ENCODE peak calls at places on chromosomes 7 and 10, in four cellular contexts. U, L, M and E are unnamed samples.

GRCh38 chr7:45897042-45897690 is 8.9 kb downstream of the IGFBP1 start:
- DNase-seq in U (no peak), L (no peak), M (no peak), E (no peak)

GRCh38 chr7:92717982-92718716 is 118.2 kb downstream of the CDK6 start:
- DNase-seq in U (no peak), L (no peak), M (no peak), E (peak)

GRCh38 chr7:27101188-27101905 is 1.1 kb downstream of the HOXA2 start:
- DNase-seq in U (no peak), L (no peak), M (no peak), E (no peak)

GRCh38 chr7:158272509-158273137 is 315.0 kb downstream of the PTPRN2 start:
- DNase-seq in U (no peak), L (no peak), M (no peak), E (no peak)

GRCh38 chr7:37674534-37674933 is 9.0 kb upstream of the GPR141 start:
- DNase-seq in U (no peak), L (no peak), M (no peak), E (no peak)

GRCh38 chr7:22990588-22990949 is 23.4 kb downstream of the HYCC1 start:
- DNase-seq in U (no peak), L (no peak), M (no peak), E (no peak)

GRCh38 chr7:163971-164881 is 28.1 kb upstream of the FAM20C start:
- DNase-seq in U (no peak), L (no peak), M (no peak), E (no peak)

GRCh38 chr7:1889556-1890181 is 219.6 kb downstream of the ELFN1 start:
- DNase-seq in U (no peak), L (no peak), M (no peak), E (no peak)

GRCh38 chr10:130934333-130935035 is 377.0 kb downstream of the TCERG1L start:
- DNase-seq in U (no peak), L (peak), M (no peak), E (no peak)

GRCh38 chr7:3267928-3268690 is 32.9 kb upstream of the SDK1 start:
- DNase-seq in U (no peak), L (no peak), M (no peak), E (no peak)
- TF ChIP-seq CREB1 in U (no peak), L (no peak), M (no peak), E (no peak)

DNA sequence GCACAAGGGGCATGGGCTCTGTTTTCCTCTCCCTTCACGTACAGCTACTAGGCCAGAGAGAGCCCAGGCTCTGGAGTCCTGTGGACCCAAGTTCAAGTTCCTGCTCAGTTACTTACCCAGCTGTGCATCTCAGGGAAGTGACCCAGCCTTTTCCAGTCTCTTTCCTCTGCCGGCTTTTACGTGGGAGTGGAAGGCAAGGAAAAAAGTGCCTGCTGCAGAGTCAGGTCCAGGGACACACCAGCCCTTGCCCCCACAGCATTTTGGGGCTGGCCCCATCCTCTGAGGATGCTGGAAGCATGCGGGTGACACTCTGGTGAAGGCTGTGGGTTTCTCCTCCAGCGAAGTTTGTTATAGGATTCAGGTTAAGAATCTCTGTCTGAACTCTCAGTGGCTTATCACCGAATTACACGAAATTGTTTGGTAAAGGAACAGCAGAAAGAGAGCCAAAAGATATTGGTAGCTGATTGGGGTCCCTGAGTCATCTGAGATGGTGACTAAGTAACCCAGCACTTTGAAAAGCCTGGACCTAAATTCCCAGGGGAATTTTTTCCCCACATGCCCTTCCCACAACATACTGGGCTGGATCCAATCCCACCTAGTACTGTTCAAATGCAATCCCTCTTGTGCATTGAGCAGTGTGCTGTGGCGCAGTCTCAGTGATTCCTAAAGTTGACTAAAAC is 424.3 kb downstream of the RPS24 start:
- DNase-seq in U (no peak), L (no peak), M (no peak), E (peak)
- TF ChIP-seq ZNF274 in U (no peak), L (no peak), M (no peak), E (no peak)

GRCh38 chr10:48215148-48215982 is 59.1 kb downstream of the FRMPD2 start:
- DNase-seq in U (peak), L (peak), M (peak), E (peak)
- TF ChIP-seq CREB1 in U (no peak), L (no peak), M (no peak), E (no peak)

DNA sequence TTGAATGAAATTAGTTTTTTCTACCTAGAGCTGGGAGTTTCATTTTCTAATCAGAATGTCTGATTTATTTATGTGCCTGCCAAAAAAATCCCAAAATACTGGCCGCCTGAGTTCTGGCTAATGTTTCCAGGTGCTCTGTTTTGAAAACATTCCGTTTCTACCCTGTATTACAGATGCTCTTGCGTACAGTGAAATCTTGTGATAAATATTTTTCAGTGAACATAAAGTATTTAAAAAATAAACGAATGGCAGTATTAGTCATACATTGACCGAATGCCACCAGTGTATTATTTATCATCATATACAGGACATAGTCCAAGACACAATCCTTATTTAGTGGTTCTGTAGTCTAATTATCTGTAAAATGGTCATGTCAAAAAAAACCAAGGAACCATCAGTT is 102.8 kb downstream of the KAT6B start:
- DNase-seq in U (no peak), L (no peak), M (no peak), E (no peak)
- TF ChIP-seq ZNF274 in U (no peak), L (no peak), M (no peak), E (no peak)

DNA sequence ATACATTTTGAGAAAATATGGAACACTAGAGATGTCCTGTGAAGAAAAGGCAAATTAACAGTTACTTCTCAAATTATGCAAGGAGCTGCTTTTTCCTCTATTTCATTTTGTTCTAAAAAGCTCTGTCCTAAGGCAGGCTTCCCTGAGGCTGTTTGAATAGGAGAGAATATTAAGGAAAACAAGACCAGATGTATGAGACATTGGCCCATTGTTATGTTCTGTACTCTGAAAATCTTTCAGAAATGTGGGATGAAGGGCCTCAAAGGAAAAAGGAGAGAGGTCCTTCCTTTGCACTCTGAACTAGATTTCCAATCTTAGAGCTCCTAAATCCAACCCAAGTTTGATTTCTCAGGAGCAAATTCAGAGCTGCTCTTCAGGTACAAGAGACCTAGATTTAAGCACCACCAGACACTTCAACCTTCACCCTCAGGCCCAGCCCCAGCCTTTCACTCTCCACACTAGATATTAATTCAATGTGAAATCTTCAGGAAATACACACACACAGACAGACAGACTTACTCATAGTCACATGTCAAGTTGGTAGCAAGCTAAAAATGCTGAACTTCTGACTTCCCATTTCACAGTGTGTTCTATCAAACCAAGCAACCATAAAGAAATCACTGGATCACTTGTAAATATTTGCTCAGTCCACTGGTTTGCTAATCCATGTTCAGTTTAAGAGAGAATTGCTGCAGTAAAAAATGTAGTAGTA is 5.3 kb downstream of the TFEC start:
- DNase-seq in U (no peak), L (no peak), M (no peak), E (no peak)
- TF ChIP-seq CREB1 in U (no peak), L (no peak), M (no peak), E (no peak)

GRCh38 chr10:110569736-110570135 is 2.2 kb downstream of the SMC3 start:
- DNase-seq in U (no peak), L (no peak), M (no peak), E (peak)

GRCh38 chr10:110568055-110568735 is 700 bp downstream of the SMC3 start:
- DNase-seq in U (no peak), L (no peak), M (no peak), E (peak)

GRCh38 chr10:110567201-110568054 is at the start of gene SMC3:
- DNase-seq in U (peak), L (peak), M (peak), E (peak)

GRCh38 chr10:110571093-110571743 is 3.7 kb downstream of the SMC3 start:
- DNase-seq in U (no peak), L (no peak), M (no peak), E (no peak)

GRCh38 chr10:110569120-110569519 is 1.6 kb downstream of the SMC3 start:
- DNase-seq in U (no peak), L (no peak), M (no peak), E (no peak)
- TF ChIP-seq ZNF274 in U (no peak), L (no peak), M (no peak), E (no peak)

GRCh38 chr7:87627634-87627994 is 584 bp upstream of the RUNDC3B start:
- DNase-seq in U (no peak), L (peak), M (no peak), E (no peak)

GRCh38 chr7:87628780-87629569 is 777 bp downstream of the RUNDC3B start:
- DNase-seq in U (no peak), L (peak), M (no peak), E (peak)

GRCh38 chr7:87625101-87625500 is 3.1 kb upstream of the RUNDC3B start:
- DNase-seq in U (no peak), L (no peak), M (no peak), E (no peak)

DNA sequence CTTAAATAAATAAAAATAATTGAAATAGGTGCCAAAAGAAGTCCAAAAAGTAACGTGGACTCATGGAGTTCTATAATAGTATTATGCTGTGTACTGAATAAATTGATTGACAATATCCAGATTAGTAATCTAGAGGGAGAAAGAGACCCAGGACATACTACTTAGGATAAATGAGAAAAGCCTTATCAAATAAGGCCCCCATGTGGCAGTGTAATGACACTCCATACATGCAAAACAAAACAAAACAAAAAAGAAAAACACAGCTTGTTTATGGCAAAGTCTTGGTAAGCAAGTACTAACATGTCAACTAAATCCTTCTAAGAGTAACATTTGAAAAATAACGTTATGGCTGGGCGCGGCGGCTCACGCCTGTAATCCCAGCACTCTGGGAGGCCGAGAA is 3.6 kb upstream of the RUNDC3B start:
- DNase-seq in U (no peak), L (no peak), M (no peak), E (no peak)
- TF ChIP-seq CREB1 in U (no peak), L (no peak), M (no peak), E (no peak)

GRCh38 chr10:35633006-35633980 is 8.8 kb downstream of the FZD8 start:
- DNase-seq in U (no peak), L (no peak), M (no peak), E (no peak)
- TF ChIP-seq ZNF274 in U (no peak), L (no peak), M (no peak), E (no peak)

GRCh38 chr7:34096135-34096775 is 190.9 kb downstream of the BMPER start:
- DNase-seq in U (no peak), L (no peak), M (no peak), E (no peak)
- TF ChIP-seq CREB1 in U (no peak), L (no peak), M (no peak), E (no peak)

GRCh38 chr10:78907458-78908211 is 161.1 kb upstream of the ZMIZ1 start:
- DNase-seq in U (no peak), L (no peak), M (no peak), E (no peak)

GRCh38 chr10:78905015-78905939 is 163.5 kb upstream of the ZMIZ1 start:
- DNase-seq in U (no peak), L (peak), M (no peak), E (no peak)

GRCh38 chr10:78909268-78909667 is 159.5 kb upstream of the ZMIZ1 start:
- DNase-seq in U (no peak), L (no peak), M (no peak), E (no peak)

GRCh38 chr10:78905940-78906308 is 162.8 kb upstream of the ZMIZ1 start:
- DNase-seq in U (no peak), L (peak), M (no peak), E (no peak)

DNA sequence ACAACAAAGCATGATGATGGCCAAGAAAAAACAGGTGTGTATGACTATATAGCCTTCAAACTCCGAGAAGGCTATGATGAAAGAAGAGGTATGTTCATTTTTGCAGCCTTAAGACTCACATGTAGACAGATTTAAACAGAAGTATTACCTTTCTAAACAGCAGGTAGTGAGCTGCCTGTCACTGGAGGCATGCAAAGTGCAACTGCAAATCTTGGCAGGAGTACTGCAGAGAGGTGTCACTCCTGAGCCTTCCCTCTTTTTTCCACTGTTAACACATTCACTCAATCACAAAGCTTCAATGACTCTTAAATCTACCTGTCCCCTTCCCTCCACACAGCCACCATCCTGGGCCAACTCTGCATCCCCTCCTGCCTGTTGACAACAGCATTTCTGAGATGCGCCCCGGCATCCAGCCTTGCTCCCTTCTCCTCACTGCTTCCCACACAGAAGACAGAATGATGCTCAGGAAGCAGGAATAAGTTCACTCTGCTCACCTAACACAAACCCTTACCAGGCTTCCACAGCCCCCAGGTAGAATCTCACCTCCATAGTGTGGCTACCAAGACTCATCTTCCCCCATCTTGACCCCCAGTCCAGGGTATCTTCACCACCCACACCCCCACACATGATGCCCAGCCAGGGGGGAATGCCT is 161.9 kb upstream of the ZMIZ1 start:
- DNase-seq in U (no peak), L (no peak), M (no peak), E (no peak)
- TF ChIP-seq ZNF274 in U (no peak), L (no peak), M (no peak), E (no peak)